ENCODE peak calls at places on chromosomes 7 and 10, in seven cellular contexts. One of them, this sample, is unnamed.

GRCh38 chr10:110765513-110766375 is 106.0 kb upstream of the PDCD4 start:
- DNase-seq in GM13976: no peak
- DNase-seq in AG04450: no peak
- DNase-seq in tibial nerve: no peak
- DNase-seq in T follicular helper cell: no peak
- DNase-seq in stimulated activated CD4-positive, alpha-beta T cell treated with anti-CD3 and anti-CD28 coated beads, Interleukin-15, amount 100 ng/mL, for 24 hours: no peak
- DNase-seq in CD4-positive, CD25-positive, alpha-beta regulatory T cell: no peak
- DNase-seq in this sample: no peak

GRCh38 chr7:41629711-41630111 is 73.2 kb downstream of the INHBA start:
- DNase-seq in GM13976: no peak
- DNase-seq in AG04450: no peak
- DNase-seq in tibial nerve: no peak
- DNase-seq in T follicular helper cell: no peak
- DNase-seq in stimulated activated CD4-positive, alpha-beta T cell treated with anti-CD3 and anti-CD28 coated beads, Interleukin-15, amount 100 ng/mL, for 24 hours: no peak
- DNase-seq in CD4-positive, CD25-positive, alpha-beta regulatory T cell: no peak
- DNase-seq in this sample: no peak

GRCh38 chr7:155069992-155070827 is at the start of gene HTR5A:
- DNase-seq in GM13976: peak
- DNase-seq in AG04450: peak
- DNase-seq in tibial nerve: peak
- DNase-seq in T follicular helper cell: peak
- DNase-seq in stimulated activated CD4-positive, alpha-beta T cell treated with anti-CD3 and anti-CD28 coated beads, Interleukin-15, amount 100 ng/mL, for 24 hours: peak
- DNase-seq in CD4-positive, CD25-positive, alpha-beta regulatory T cell: peak
- DNase-seq in this sample: peak

GRCh38 chr10:47421057-47421952 is 37.2 kb upstream of the ZNF488 start:
- DNase-seq in GM13976: peak
- DNase-seq in AG04450: peak
- DNase-seq in tibial nerve: no peak
- DNase-seq in T follicular helper cell: no peak
- DNase-seq in stimulated activated CD4-positive, alpha-beta T cell treated with anti-CD3 and anti-CD28 coated beads, Interleukin-15, amount 100 ng/mL, for 24 hours: no peak
- DNase-seq in CD4-positive, CD25-positive, alpha-beta regulatory T cell: no peak
- DNase-seq in this sample: no peak

GRCh38 chr10:122504551-122504950 is 43.2 kb downstream of the HTRA1 start:
- DNase-seq in GM13976: no peak
- DNase-seq in AG04450: peak
- DNase-seq in tibial nerve: peak
- DNase-seq in T follicular helper cell: no peak
- DNase-seq in stimulated activated CD4-positive, alpha-beta T cell treated with anti-CD3 and anti-CD28 coated beads, Interleukin-15, amount 100 ng/mL, for 24 hours: no peak
- DNase-seq in CD4-positive, CD25-positive, alpha-beta regulatory T cell: no peak
- DNase-seq in this sample: no peak

GRCh38 chr7:104124469-104124868 is 83.3 kb downstream of the ORC5 start:
- DNase-seq in GM13976: no peak
- DNase-seq in AG04450: no peak
- DNase-seq in tibial nerve: no peak
- DNase-seq in T follicular helper cell: no peak
- DNase-seq in stimulated activated CD4-positive, alpha-beta T cell treated with anti-CD3 and anti-CD28 coated beads, Interleukin-15, amount 100 ng/mL, for 24 hours: no peak
- DNase-seq in CD4-positive, CD25-positive, alpha-beta regulatory T cell: no peak
- DNase-seq in this sample: no peak

GRCh38 chr10:6409982-6410694 is 169.9 kb downstream of the PRKCQ start:
- DNase-seq in GM13976: no peak
- DNase-seq in AG04450: peak
- DNase-seq in tibial nerve: no peak
- DNase-seq in T follicular helper cell: peak
- DNase-seq in stimulated activated CD4-positive, alpha-beta T cell treated with anti-CD3 and anti-CD28 coated beads, Interleukin-15, amount 100 ng/mL, for 24 hours: peak
- DNase-seq in CD4-positive, CD25-positive, alpha-beta regulatory T cell: peak
- DNase-seq in this sample: peak

GRCh38 chr10:116271593-116272496 is 1.2 kb downstream of the GFRA1 start:
- DNase-seq in GM13976: no peak
- DNase-seq in AG04450: no peak
- DNase-seq in tibial nerve: no peak
- DNase-seq in T follicular helper cell: no peak
- DNase-seq in stimulated activated CD4-positive, alpha-beta T cell treated with anti-CD3 and anti-CD28 coated beads, Interleukin-15, amount 100 ng/mL, for 24 hours: peak
- DNase-seq in CD4-positive, CD25-positive, alpha-beta regulatory T cell: no peak
- DNase-seq in this sample: no peak

GRCh38 chr7:30141405-30142045 is 6.7 kb downstream of the MTURN start:
- DNase-seq in GM13976: no peak
- DNase-seq in AG04450: no peak
- DNase-seq in tibial nerve: no peak
- DNase-seq in T follicular helper cell: no peak
- DNase-seq in stimulated activated CD4-positive, alpha-beta T cell treated with anti-CD3 and anti-CD28 coated beads, Interleukin-15, amount 100 ng/mL, for 24 hours: no peak
- DNase-seq in CD4-positive, CD25-positive, alpha-beta regulatory T cell: no peak
- DNase-seq in this sample: no peak

GRCh38 chr10:123331438-123331837 is 177.2 kb downstream of the BUB3 start:
- DNase-seq in GM13976: no peak
- DNase-seq in AG04450: no peak
- DNase-seq in tibial nerve: no peak
- DNase-seq in T follicular helper cell: no peak
- DNase-seq in stimulated activated CD4-positive, alpha-beta T cell treated with anti-CD3 and anti-CD28 coated beads, Interleukin-15, amount 100 ng/mL, for 24 hours: no peak
- DNase-seq in CD4-positive, CD25-positive, alpha-beta regulatory T cell: no peak
- DNase-seq in this sample: no peak

GRCh38 chr7:78020874-78021249 is 222.3 kb downstream of the PHTF2 start:
- DNase-seq in GM13976: no peak
- DNase-seq in AG04450: no peak
- DNase-seq in tibial nerve: no peak
- DNase-seq in T follicular helper cell: no peak
- DNase-seq in stimulated activated CD4-positive, alpha-beta T cell treated with anti-CD3 and anti-CD28 coated beads, Interleukin-15, amount 100 ng/mL, for 24 hours: no peak
- DNase-seq in CD4-positive, CD25-positive, alpha-beta regulatory T cell: no peak
- DNase-seq in this sample: no peak

GRCh38 chr7:27547401-27547800 is 115.3 kb downstream of the HIBADH start:
- DNase-seq in GM13976: no peak
- DNase-seq in AG04450: peak
- DNase-seq in tibial nerve: no peak
- DNase-seq in T follicular helper cell: no peak
- DNase-seq in stimulated activated CD4-positive, alpha-beta T cell treated with anti-CD3 and anti-CD28 coated beads, Interleukin-15, amount 100 ng/mL, for 24 hours: no peak
- DNase-seq in CD4-positive, CD25-positive, alpha-beta regulatory T cell: no peak
- DNase-seq in this sample: no peak

GRCh38 chr7:34087892-34088891 is 182.9 kb downstream of the BMPER start:
- DNase-seq in GM13976: no peak
- DNase-seq in AG04450: no peak
- DNase-seq in tibial nerve: no peak
- DNase-seq in T follicular helper cell: no peak
- DNase-seq in stimulated activated CD4-positive, alpha-beta T cell treated with anti-CD3 and anti-CD28 coated beads, Interleukin-15, amount 100 ng/mL, for 24 hours: peak
- DNase-seq in CD4-positive, CD25-positive, alpha-beta regulatory T cell: no peak
- DNase-seq in this sample: no peak

GRCh38 chr7:133940368-133940767 is 186.8 kb upstream of the LRGUK start:
- DNase-seq in GM13976: no peak
- DNase-seq in AG04450: no peak
- DNase-seq in tibial nerve: no peak
- DNase-seq in T follicular helper cell: no peak
- DNase-seq in stimulated activated CD4-positive, alpha-beta T cell treated with anti-CD3 and anti-CD28 coated beads, Interleukin-15, amount 100 ng/mL, for 24 hours: no peak
- DNase-seq in CD4-positive, CD25-positive, alpha-beta regulatory T cell: no peak
- DNase-seq in this sample: no peak

GRCh38 chr10:21964983-21965665 is 38.4 kb downstream of the DNAJC1 start:
- DNase-seq in GM13976: no peak
- DNase-seq in AG04450: no peak
- DNase-seq in tibial nerve: no peak
- DNase-seq in T follicular helper cell: no peak
- DNase-seq in stimulated activated CD4-positive, alpha-beta T cell treated with anti-CD3 and anti-CD28 coated beads, Interleukin-15, amount 100 ng/mL, for 24 hours: no peak
- DNase-seq in CD4-positive, CD25-positive, alpha-beta regulatory T cell: no peak
- DNase-seq in this sample: no peak

This sample was measured in naive thymus-derived CD4-positive, alpha-beta T cell.